ENCODE peak calls at places on chromosomes 5 and 9, in eight cellular contexts. Q, M, I, P, B, A, K and R are unnamed samples.

GRCh38 chr5:39948867-39949468 is 524.2 kb upstream of the DAB2 start:
- DNase-seq in Q (peak), M (peak), I (peak), P (no peak), B (peak), A (peak), K (peak), R (peak)

GRCh38 chr5:92409131-92409530 is 1026.0 kb upstream of the ARRDC3 start:
- DNase-seq in Q (no peak), M (no peak), I (no peak), P (no peak), B (no peak), A (no peak), K (no peak), R (no peak)

GRCh38 chr5:34625246-34625645 is 30.9 kb upstream of the RAI14 start:
- DNase-seq in Q (no peak), M (no peak), I (no peak), P (no peak), B (no peak), A (no peak), K (no peak), R (no peak)

GRCh38 chr9:28774433-28775029 is 1201.2 kb upstream of the C9orf72 start:
- DNase-seq in Q (no peak), M (peak), I (no peak), P (no peak), B (no peak), A (no peak), K (no peak), R (no peak)

GRCh38 chr5:5609935-5610334 is 187.5 kb downstream of the ICE1 start:
- DNase-seq in Q (no peak), M (no peak), I (no peak), P (no peak), B (no peak), A (no peak), K (no peak), R (no peak)

GRCh38 chr9:81071108-81071507 is 618.2 kb downstream of the TLE1 start:
- DNase-seq in Q (no peak), M (no peak), I (no peak), P (no peak), B (no peak), A (no peak), K (no peak), R (no peak)

GRCh38 chr5:36442796-36443195 is 141.1 kb upstream of the RANBP3L start:
- DNase-seq in Q (no peak), M (peak), I (no peak), P (no peak), B (no peak), A (no peak), K (no peak), R (no peak)

GRCh38 chr5:54159153-54159836 is 151.1 kb downstream of the ARL15 start:
- DNase-seq in Q (no peak), M (no peak), I (no peak), P (no peak), B (no peak), A (no peak), K (peak), R (no peak)

GRCh38 chr9:113661074-113661473 is 197.5 kb downstream of the RGS3 start:
- DNase-seq in Q (no peak), M (no peak), I (no peak), P (no peak), B (no peak), A (no peak), K (no peak), R (no peak)

GRCh38 chr5:119453045-119453383 is 717 bp downstream of the HSD17B4 start:
- DNase-seq in Q (no peak), M (no peak), I (no peak), P (no peak), B (no peak), A (no peak), K (peak), R (no peak)

GRCh38 chr5:171850354-171850947 is 64.8 kb downstream of the SMIM23 start:
- DNase-seq in Q (no peak), M (no peak), I (no peak), P (no peak), B (no peak), A (no peak), K (peak), R (no peak)

GRCh38 chr9:72207278-72207677 is 58.0 kb downstream of the GDA start:
- DNase-seq in Q (no peak), M (no peak), I (no peak), P (no peak), B (no peak), A (no peak), K (no peak), R (no peak)

GRCh38 chr5:34411470-34412346 is 244.4 kb upstream of the RAI14 start:
- DNase-seq in Q (no peak), M (no peak), I (no peak), P (no peak), B (no peak), A (no peak), K (no peak), R (no peak)

GRCh38 chr9:112852741-112853505 is 37.8 kb downstream of the SLC46A2 start:
- DNase-seq in Q (no peak), M (no peak), I (peak), P (no peak), B (no peak), A (no peak), K (no peak), R (no peak)

GRCh38 chr9:114898741-114899140 is 31.6 kb downstream of the TNFSF8 start:
- DNase-seq in Q (peak), M (no peak), I (no peak), P (peak), B (peak), A (peak), K (no peak), R (no peak)

GRCh38 chr5:165202144-165202910 is 1696.9 kb downstream of the MAT2B start:
- DNase-seq in Q (no peak), M (no peak), I (no peak), P (no peak), B (no peak), A (no peak), K (no peak), R (no peak)

GRCh38 chr9:90046317-90046861 is 441.6 kb downstream of the GADD45G start:
- DNase-seq in Q (no peak), M (no peak), I (no peak), P (no peak), B (peak), A (no peak), K (no peak), R (no peak)

GRCh38 chr5:139762624-139763170 is 32.9 kb upstream of the PSD2 start:
- DNase-seq in Q (no peak), M (no peak), I (no peak), P (no peak), B (no peak), A (no peak), K (no peak), R (no peak)

GRCh38 chr5:29972597-29972996 is 1220.9 kb upstream of the CDH6 start:
- DNase-seq in Q (no peak), M (no peak), I (no peak), P (no peak), B (no peak), A (no peak), K (no peak), R (no peak)

GRCh38 chr5:159943331-159943730 is 27.0 kb downstream of the ADRA1B start:
- DNase-seq in Q (no peak), M (no peak), I (no peak), P (no peak), B (no peak), A (no peak), K (no peak), R (no peak)

GRCh38 chr5:410911-411517 is 32.0 kb upstream of the EXOC3 start:
- DNase-seq in Q (no peak), M (no peak), I (no peak), P (no peak), B (no peak), A (no peak), K (no peak), R (no peak)

GRCh38 chr9:2299156-2299842 is 284.2 kb downstream of the SMARCA2 start:
- DNase-seq in Q (no peak), M (no peak), I (no peak), P (no peak), B (no peak), A (no peak), K (no peak), R (no peak)

GRCh38 chr9:93319992-93320490 is 131.4 kb upstream of the FAM120A start:
- DNase-seq in Q (no peak), M (no peak), I (no peak), P (no peak), B (no peak), A (no peak), K (no peak), R (no peak)

GRCh38 chr9:99354104-99354503 is 132.0 kb downstream of the SEC61B start:
- DNase-seq in Q (no peak), M (no peak), I (no peak), P (no peak), B (no peak), A (no peak), K (no peak), R (no peak)

GRCh38 chr5:98997000-98997399 is 68.2 kb upstream of the CHD1 start:
- DNase-seq in Q (no peak), M (peak), I (no peak), P (no peak), B (no peak), A (no peak), K (no peak), R (peak)

GRCh38 chr5:1497795-1498622 is 25.8 kb downstream of the LPCAT1 start:
- DNase-seq in Q (no peak), M (no peak), I (no peak), P (no peak), B (no peak), A (peak), K (no peak), R (no peak)